ENCODE peak calls at places on chromosome 3, in seven cellular contexts. U is heart right ventricle, N is psoas muscle, I is tibial artery, F is adrenal gland, X is right lobe of liver, B is sigmoid colon. P is an unnamed sample.
A peak's percentile ranks its signal among the peaks of the same experiment; 100 is the strongest.

GRCh38 chr3:47008258-47008671 is 28.8 kb downstream of the NBEAL2 start:
- DNase-seq in I (peak; percentile 64), X (peak; percentile 15), B (peak; percentile 65), F (no peak), U (no peak), N (peak; percentile 52), P (no peak)

GRCh38 chr3:153315781-153316180 is 153.8 kb downstream of the RAP2B start:
- DNase-seq in X (no peak), I (no peak), B (no peak), N (no peak), F (no peak), U (no peak), P (no peak)

GRCh38 chr3:107235193-107235922 is 141.9 kb upstream of the CCDC54 start:
- DNase-seq in X (no peak), U (no peak), B (no peak), I (no peak), F (peak; percentile 17), N (no peak), P (no peak)

GRCh38 chr3:104198136-104198535 is 1168.6 kb upstream of the ALCAM start:
- DNase-seq in I (no peak), X (no peak), U (no peak), B (no peak), N (no peak), F (no peak), P (no peak)

GRCh38 chr3:123412811-123413588 is 35.9 kb downstream of the ADCY5 start:
- DNase-seq in N (peak; percentile 63), B (peak; percentile 82), U (peak; percentile 68), X (no peak), F (no peak), I (peak; percentile 84), P (peak; percentile 66)

GRCh38 chr3:40337136-40338108 is 27.9 kb downstream of the EIF1B start:
- DNase-seq in N (no peak), X (no peak), U (no peak), I (no peak), B (no peak), F (no peak), P (no peak)

GRCh38 chr3:5021571-5022092 is 42.4 kb downstream of the BHLHE40 start:
- DNase-seq in X (no peak), I (no peak), F (peak; percentile 56), N (no peak), B (no peak), U (no peak), P (no peak)

GRCh38 chr3:42490243-42490642 is 12.2 kb upstream of the VIPR1 start:
- DNase-seq in F (peak; percentile 36), X (no peak), U (peak; percentile 63), B (peak; percentile 64), N (no peak), I (peak; percentile 87), P (peak; percentile 38)

GRCh38 chr3:4394048-4394447 is 73.0 kb downstream of the SUMF1 start:
- DNase-seq in U (no peak), X (no peak), N (no peak), I (no peak), F (no peak), B (no peak), P (no peak)

GRCh38 chr3:195087321-195087720 is 183.6 kb downstream of the XXYLT1 start:
- DNase-seq in F (no peak), I (peak; percentile 51), X (no peak), N (peak; percentile 5), U (no peak), B (no peak), P (no peak)

GRCh38 chr3:57164606-57165573 is at the start of gene IL17RD:
- DNase-seq in F (peak; percentile 75), U (peak; percentile 83), N (peak; percentile 89), B (peak; percentile 90), X (peak; percentile 85), I (peak; percentile 83), P (peak; percentile 87)

GRCh38 chr3:6066397-6066796 is 794.5 kb upstream of the GRM7 start:
- DNase-seq in N (no peak), F (no peak), U (no peak), I (no peak), X (no peak), B (no peak), P (no peak)

GRCh38 chr3:158762701-158763100 is 30.4 kb upstream of the RARRES1 start:
- DNase-seq in N (no peak), B (no peak), I (no peak), U (no peak), F (no peak), X (no peak), P (no peak)

GRCh38 chr3:150235799-150236198 is 172.3 kb upstream of the TSC22D2 start:
- DNase-seq in F (peak; percentile 23), N (no peak), X (no peak), B (no peak), U (no peak), I (no peak), P (no peak)

GRCh38 chr3:156449712-156450574 is 105.0 kb downstream of the SSR3 start:
- DNase-seq in U (no peak), I (no peak), X (no peak), F (no peak), B (no peak), N (no peak), P (no peak)

GRCh38 chr3:156445117-156445968 is 109.6 kb downstream of the SSR3 start:
- DNase-seq in U (no peak), X (no peak), N (no peak), B (no peak), I (no peak), F (no peak), P (no peak)

GRCh38 chr3:156443079-156443478 is 111.8 kb downstream of the SSR3 start:
- DNase-seq in X (no peak), B (no peak), F (no peak), I (no peak), N (no peak), U (no peak), P (no peak)

GRCh38 chr3:156448300-156448699 is 106.6 kb downstream of the SSR3 start:
- DNase-seq in B (no peak), I (no peak), N (no peak), X (no peak), F (no peak), U (no peak), P (no peak)
- TF ChIP-seq CTCF in B (no peak), I (no peak), N (no peak), X (no peak), F (peak; percentile 21), U (peak; percentile 19), P (peak; percentile 22)

GRCh38 chr3:177283983-177284382 is 86.7 kb upstream of the TBL1XR1 start:
- DNase-seq in I (no peak), N (no peak), B (no peak), U (no peak), X (no peak), F (no peak), P (no peak)
- H3K4me1 ChIP-seq in I (no peaks in the 10 kb centered on the region), N (no peaks in the 10 kb centered on the region), B (no peaks in the 10 kb centered on the region), U (peaks cover 2% of the 10 kb centered on the region), X (no peaks in the 10 kb centered on the region), F (no peaks in the 10 kb centered on the region), P (peaks cover 10% of the 10 kb centered on the region)

GRCh38 chr3:134161817-134162396 is 88.8 kb downstream of the RYK start:
- DNase-seq in X (no peak), B (no peak), F (no peak), I (no peak), N (no peak), U (no peak), P (no peak)
- H3K36me3 ChIP-seq in X (peaks cover 11% of the 10 kb centered on the region), B (peaks cover 46% of the 10 kb centered on the region), F (peaks cover 10% of the 10 kb centered on the region), I (peaks cover 22% of the 10 kb centered on the region), N (peaks cover 56% of the 10 kb centered on the region), U (peaks cover 23% of the 10 kb centered on the region), P (peaks cover 59% of the 10 kb centered on the region)

GRCh38 chr3:37909067-37909911 is 47.6 kb downstream of the CTDSPL start:
- DNase-seq in I (no peak), U (no peak), B (no peak), F (no peak), N (no peak), X (no peak), P (no peak)
- TF ChIP-seq CTCF in I (no peak), U (no peak), B (no peak), F (no peak), N (no peak), X (no peak), P (no peak)

DNA sequence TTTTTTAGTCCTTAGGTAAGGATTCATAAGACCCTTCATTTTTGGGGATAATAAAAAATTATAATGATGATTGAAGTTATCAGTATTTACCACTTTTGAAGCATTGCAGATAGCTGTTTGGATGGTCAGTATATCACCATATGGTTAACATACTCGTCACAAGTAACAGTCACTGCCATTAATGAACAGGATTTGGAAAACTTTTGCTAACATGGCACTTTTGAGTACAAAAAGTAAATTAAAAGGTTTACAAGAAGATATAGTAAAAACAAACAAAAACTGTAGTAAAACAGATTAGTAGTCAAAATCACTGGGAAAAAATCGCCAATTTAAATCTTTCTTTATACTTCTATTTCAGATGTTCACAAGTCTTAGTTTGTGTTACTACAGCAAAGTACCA is 37.8 kb upstream of the ST3GAL6 start:
- DNase-seq in I (no peak), U (no peak), X (no peak), N (no peak), F (no peak), B (no peak), P (no peak)
- H3K4me1 ChIP-seq in I (no peaks in the 10 kb centered on the region), U (no peaks in the 10 kb centered on the region), X (no peaks in the 10 kb centered on the region), N (no peaks in the 10 kb centered on the region), F (no peaks in the 10 kb centered on the region), B (no peaks in the 10 kb centered on the region), P (no peaks in the 10 kb centered on the region)

GRCh38 chr3:48188266-48189201 is at the start of gene CDC25A:
- DNase-seq in N (peak; percentile 98), I (peak; percentile 98), F (peak; percentile 98), U (peak; percentile 97), B (peak; percentile 98), X (peak; percentile 96), P (peak; percentile 95)
- H3K36me3 ChIP-seq in N (no peaks in the 10 kb centered on the region), I (no peaks in the 10 kb centered on the region), F (no peaks in the 10 kb centered on the region), U (no peaks in the 10 kb centered on the region), B (no peaks in the 10 kb centered on the region), X (no peaks in the 10 kb centered on the region), P (no peaks in the 10 kb centered on the region)

DNA sequence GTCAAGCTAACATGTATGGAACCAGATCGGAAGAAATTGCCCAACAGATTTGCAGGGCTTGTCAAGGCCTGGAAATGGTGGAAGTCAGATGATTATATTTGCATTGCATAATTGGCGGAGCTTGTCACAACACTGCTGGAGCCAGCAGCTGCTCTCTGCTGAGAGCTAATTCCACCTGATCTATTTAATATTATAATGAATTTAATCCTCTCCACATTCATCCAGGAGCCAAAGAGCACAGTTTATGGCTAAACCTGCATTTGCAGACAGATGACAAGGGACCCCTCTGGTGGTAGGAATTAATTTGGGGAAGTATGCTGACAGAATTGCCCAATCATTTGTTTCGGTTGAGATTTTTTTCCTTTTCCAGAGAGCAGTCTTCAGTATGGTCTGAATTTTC is 730.2 kb downstream of the TUSC7 start:
- DNase-seq in I (no peak), F (no peak), B (no peak), N (no peak), X (no peak), U (no peak), P (no peak)
- TF ChIP-seq CTCF in I (peak; percentile 29), F (peak; percentile 46), B (no peak), N (peak; percentile 10), X (peak; percentile 44), U (no peak), P (peak; percentile 29)

P was measured in left ventricle myocardium inferior.